ENCODE peak calls at places on chromosomes 7 and 10, in five cellular contexts. One of them, this sample, is unnamed.

GRCh38 chr10:35004651-35005050 is 85.5 kb downstream of the CUL2 start:
- DNase-seq in NT2/D1: no peak
- DNase-seq in H1: no peak
- DNase-seq in GM12878: no peak
- DNase-seq in HEK293T: no peak
- DNase-seq in this sample: no peak

GRCh38 chr7:1536768-1537630 is 6.5 kb downstream of the MAFK start:
- DNase-seq in GM12878: no peak
- DNase-seq in HEK293T: peak
- DNase-seq in H1: no peak
- DNase-seq in NT2/D1: peak
- DNase-seq in this sample: peak

GRCh38 chr7:19491821-19492452 is 216.9 kb downstream of the POLR1F start:
- DNase-seq in HEK293T: peak
- DNase-seq in GM12878: no peak
- DNase-seq in H1: no peak
- DNase-seq in NT2/D1: peak
- DNase-seq in this sample: no peak

GRCh38 chr7:130397056-130397455 is 16.8 kb downstream of the CPA1 start:
- DNase-seq in HEK293T: no peak
- DNase-seq in GM12878: no peak
- DNase-seq in H1: no peak
- DNase-seq in NT2/D1: no peak
- DNase-seq in this sample: no peak

GRCh38 chr7:128906766-128907559 is 3.5 kb downstream of the KCP start:
- DNase-seq in HEK293T: no peak
- DNase-seq in H1: no peak
- DNase-seq in NT2/D1: no peak
- DNase-seq in GM12878: no peak
- DNase-seq in this sample: no peak

GRCh38 chr7:44305564-44306507 is 19.6 kb downstream of the CAMK2B start:
- DNase-seq in HEK293T: no peak
- DNase-seq in H1: no peak
- DNase-seq in NT2/D1: no peak
- DNase-seq in GM12878: no peak
- DNase-seq in this sample: no peak

GRCh38 chr7:70178787-70179186 is 580.5 kb downstream of the AUTS2 start:
- DNase-seq in NT2/D1: peak
- DNase-seq in GM12878: no peak
- DNase-seq in HEK293T: no peak
- DNase-seq in H1: peak
- DNase-seq in this sample: no peak

GRCh38 chr10:128802062-128802461 is 665.0 kb upstream of the MGMT start:
- DNase-seq in NT2/D1: no peak
- DNase-seq in GM12878: no peak
- DNase-seq in H1: no peak
- DNase-seq in HEK293T: no peak
- DNase-seq in this sample: no peak

GRCh38 chr7:44977956-44978355 is 859 bp downstream of the MYO1G start:
- DNase-seq in H1: no peak
- DNase-seq in NT2/D1: no peak
- DNase-seq in HEK293T: no peak
- DNase-seq in GM12878: no peak
- DNase-seq in this sample: no peak

GRCh38 chr7:158685727-158686126 is 18.9 kb downstream of the NCAPG2 start:
- DNase-seq in NT2/D1: no peak
- DNase-seq in H1: no peak
- DNase-seq in HEK293T: no peak
- DNase-seq in GM12878: no peak
- DNase-seq in this sample: no peak

GRCh38 chr7:82375713-82376112 is 67.9 kb downstream of the CACNA2D1 start:
- DNase-seq in GM12878: no peak
- DNase-seq in H1: no peak
- DNase-seq in NT2/D1: no peak
- DNase-seq in HEK293T: peak
- DNase-seq in this sample: no peak

GRCh38 chr7:131012477-131013031 is 278.5 kb upstream of the KLF14 start:
- DNase-seq in NT2/D1: no peak
- DNase-seq in H1: no peak
- DNase-seq in HEK293T: no peak
- DNase-seq in GM12878: no peak
- DNase-seq in this sample: no peak

GRCh38 chr10:114064151-114065045 is 20.7 kb downstream of the ADRB1 start:
- DNase-seq in H1: no peak
- DNase-seq in HEK293T: no peak
- DNase-seq in GM12878: no peak
- DNase-seq in NT2/D1: no peak
- DNase-seq in this sample: no peak

GRCh38 chr10:97062058-97062457 is 123.7 kb downstream of the SLIT1 start:
- DNase-seq in GM12878: no peak
- DNase-seq in HEK293T: no peak
- DNase-seq in H1: no peak
- DNase-seq in NT2/D1: no peak
- DNase-seq in this sample: no peak

GRCh38 chr10:98587156-98587555 is 140.4 kb upstream of the HPS1 start:
- DNase-seq in GM12878: no peak
- DNase-seq in H1: no peak
- DNase-seq in NT2/D1: no peak
- DNase-seq in HEK293T: no peak
- DNase-seq in this sample: no peak

GRCh38 chr7:134084488-134085144 is 42.5 kb upstream of the LRGUK start:
- DNase-seq in GM12878: no peak
- DNase-seq in NT2/D1: no peak
- DNase-seq in H1: no peak
- DNase-seq in HEK293T: no peak
- DNase-seq in this sample: no peak

GRCh38 chr10:117548191-117548668 is 5.7 kb downstream of the EMX2 start:
- DNase-seq in H1: no peak
- DNase-seq in NT2/D1: no peak
- DNase-seq in HEK293T: no peak
- DNase-seq in GM12878: no peak
- DNase-seq in this sample: no peak

GRCh38 chr7:73822319-73823173 is 8.2 kb upstream of the CLDN4 start:
- DNase-seq in H1: no peak
- DNase-seq in HEK293T: peak
- DNase-seq in NT2/D1: no peak
- DNase-seq in GM12878: no peak
- DNase-seq in this sample: peak

GRCh38 chr7:150439926-150440325 is 10.5 kb upstream of the GIMAP8 start:
- DNase-seq in NT2/D1: no peak
- DNase-seq in H1: no peak
- DNase-seq in GM12878: no peak
- DNase-seq in HEK293T: no peak
- DNase-seq in this sample: no peak

GRCh38 chr7:4109481-4110110 is 572.5 kb upstream of the FOXK1 start:
- DNase-seq in HEK293T: no peak
- DNase-seq in GM12878: no peak
- DNase-seq in H1: no peak
- DNase-seq in NT2/D1: no peak
- DNase-seq in this sample: no peak

GRCh38 chr10:34689053-34689452 is 126.0 kb downstream of the PARD3 start:
- DNase-seq in GM12878: no peak
- DNase-seq in H1: no peak
- DNase-seq in HEK293T: no peak
- DNase-seq in NT2/D1: no peak
- DNase-seq in this sample: no peak

GRCh38 chr10:120782336-120782735 is 68.8 kb upstream of the WDR11 start:
- DNase-seq in NT2/D1: no peak
- DNase-seq in HEK293T: no peak
- DNase-seq in GM12878: no peak
- DNase-seq in H1: no peak
- DNase-seq in this sample: no peak

GRCh38 chr7:77284005-77284404 is 84.4 kb upstream of the FGL2 start:
- DNase-seq in GM12878: no peak
- DNase-seq in HEK293T: no peak
- DNase-seq in NT2/D1: no peak
- DNase-seq in H1: no peak
- DNase-seq in this sample: no peak

GRCh38 chr7:77276120-77276519 is 76.5 kb upstream of the FGL2 start:
- DNase-seq in HEK293T: no peak
- DNase-seq in H1: no peak
- DNase-seq in NT2/D1: no peak
- DNase-seq in GM12878: no peak
- DNase-seq in this sample: no peak

GRCh38 chr7:77284633-77285032 is 85.0 kb upstream of the FGL2 start:
- DNase-seq in GM12878: no peak
- DNase-seq in HEK293T: no peak
- DNase-seq in NT2/D1: no peak
- DNase-seq in H1: no peak
- DNase-seq in this sample: no peak

GRCh38 chr7:77282897-77283296 is 83.3 kb upstream of the FGL2 start:
- DNase-seq in GM12878: no peak
- DNase-seq in H1: no peak
- DNase-seq in NT2/D1: no peak
- DNase-seq in HEK293T: no peak
- DNase-seq in this sample: no peak

DNA sequence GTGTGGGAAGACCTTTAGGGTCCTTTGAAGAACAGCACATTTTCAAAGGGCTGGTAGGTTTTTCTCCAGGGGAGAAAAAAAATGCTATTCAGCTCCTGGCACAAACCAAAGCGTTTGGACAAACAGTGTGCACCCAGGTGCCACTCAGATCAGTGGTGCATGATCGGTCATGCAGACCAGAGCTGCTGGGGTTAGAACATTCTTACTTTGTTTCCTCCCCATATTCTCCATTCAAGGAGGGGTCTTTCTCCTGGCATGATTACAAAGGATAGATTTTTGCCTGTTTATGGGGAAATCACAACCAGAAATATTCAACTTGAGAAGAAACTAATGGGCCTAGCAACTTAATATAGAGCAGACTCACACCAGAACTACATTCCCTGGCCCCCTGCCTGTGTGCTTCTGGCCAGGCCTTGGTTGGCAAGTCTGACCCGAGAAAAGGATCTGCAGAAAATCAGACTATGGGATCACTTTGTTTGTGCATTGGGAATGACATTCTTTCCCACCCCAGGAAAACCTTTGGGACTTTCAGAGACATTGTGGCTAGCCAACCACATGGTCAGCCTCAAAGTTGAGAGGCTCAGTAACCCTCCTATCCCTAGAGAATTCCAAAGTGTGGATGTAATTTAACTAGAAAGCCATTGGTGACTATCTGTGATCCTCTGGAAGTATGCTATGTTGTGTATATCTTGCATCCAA is 82.3 kb upstream of the FGL2 start:
- DNase-seq in GM12878: no peak
- DNase-seq in NT2/D1: no peak
- DNase-seq in H1: no peak
- DNase-seq in HEK293T: no peak
- DNase-seq in this sample: no peak
- TF ChIP-seq SUZ12 in GM12878: no peak
- TF ChIP-seq SUZ12 in NT2/D1: no peak
- TF ChIP-seq SUZ12 in H1: no peak
- TF ChIP-seq SUZ12 in HEK293T: no peak
- TF ChIP-seq SUZ12 in this sample: no peak

GRCh38 chr7:105677803-105678583 is 96.7 kb upstream of the EFCAB10 start:
- DNase-seq in H1: no peak
- DNase-seq in NT2/D1: no peak
- DNase-seq in GM12878: peak
- DNase-seq in HEK293T: no peak
- DNase-seq in this sample: no peak
- TF ChIP-seq SUZ12 in H1: no peak
- TF ChIP-seq SUZ12 in NT2/D1: no peak
- TF ChIP-seq SUZ12 in GM12878: no peak
- TF ChIP-seq SUZ12 in HEK293T: no peak
- TF ChIP-seq SUZ12 in this sample: no peak

GRCh38 chr10:18666810-18667209 is 7.6 kb downstream of the ARL5B start:
- DNase-seq in HEK293T: no peak
- DNase-seq in GM12878: no peak
- DNase-seq in NT2/D1: no peak
- DNase-seq in H1: no peak
- DNase-seq in this sample: peak
- TF ChIP-seq SUZ12 in HEK293T: no peak
- TF ChIP-seq SUZ12 in GM12878: no peak
- TF ChIP-seq SUZ12 in NT2/D1: no peak
- TF ChIP-seq SUZ12 in H1: no peak
- TF ChIP-seq SUZ12 in this sample: no peak

GRCh38 chr10:17113889-17114288 is 15.7 kb downstream of the CUBN start:
- DNase-seq in GM12878: no peak
- DNase-seq in HEK293T: no peak
- DNase-seq in H1: no peak
- DNase-seq in NT2/D1: no peak
- DNase-seq in this sample: no peak

GRCh38 chr10:17112566-17112965 is 17.0 kb downstream of the CUBN start:
- DNase-seq in GM12878: no peak
- DNase-seq in HEK293T: no peak
- DNase-seq in NT2/D1: no peak
- DNase-seq in H1: no peak
- DNase-seq in this sample: no peak

GRCh38 chr10:17106991-17107390 is 22.6 kb downstream of the CUBN start:
- DNase-seq in NT2/D1: no peak
- DNase-seq in H1: no peak
- DNase-seq in GM12878: no peak
- DNase-seq in HEK293T: no peak
- DNase-seq in this sample: no peak

GRCh38 chr10:17113346-17113745 is 16.3 kb downstream of the CUBN start:
- DNase-seq in GM12878: no peak
- DNase-seq in HEK293T: no peak
- DNase-seq in NT2/D1: no peak
- DNase-seq in H1: no peak
- DNase-seq in this sample: no peak

DNA sequence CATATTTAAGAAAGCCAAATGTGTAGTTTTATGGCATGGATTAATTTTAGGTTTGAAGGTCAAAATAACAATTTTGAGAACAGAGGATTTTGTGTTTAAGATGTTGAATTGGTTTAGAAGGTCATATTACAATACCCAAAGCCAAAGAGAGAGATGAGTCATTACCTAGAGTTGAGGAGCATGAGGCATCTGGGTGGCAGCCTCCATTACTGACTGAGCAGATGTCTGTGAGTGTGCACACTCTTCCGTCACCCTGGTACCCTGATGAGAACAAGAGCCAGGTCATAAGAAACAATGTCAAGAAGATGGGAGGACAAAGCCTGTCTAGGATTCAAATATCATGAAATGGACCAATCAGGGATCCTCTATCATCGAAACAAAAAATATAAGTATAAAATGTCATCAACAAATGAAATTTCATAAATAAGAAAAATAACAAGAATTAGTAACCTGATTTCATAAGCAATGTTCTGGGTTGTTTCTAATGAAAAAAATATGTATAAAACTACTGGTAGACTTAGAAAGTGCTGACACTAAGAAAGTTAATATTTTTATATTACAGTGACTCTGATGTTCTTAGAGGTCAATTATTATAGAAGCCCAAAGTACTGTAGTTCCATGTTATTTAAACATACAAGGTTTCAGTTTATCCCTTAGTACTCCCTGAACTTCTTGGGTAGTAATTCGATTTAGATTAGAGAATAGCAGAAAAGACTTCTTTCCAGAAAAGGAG is 20.0 kb downstream of the CUBN start:
- DNase-seq in NT2/D1: no peak
- DNase-seq in H1: no peak
- DNase-seq in HEK293T: no peak
- DNase-seq in GM12878: no peak
- DNase-seq in this sample: no peak
- TF ChIP-seq SUZ12 in NT2/D1: no peak
- TF ChIP-seq SUZ12 in H1: no peak
- TF ChIP-seq SUZ12 in HEK293T: no peak
- TF ChIP-seq SUZ12 in GM12878: no peak
- TF ChIP-seq SUZ12 in this sample: no peak

GRCh38 chr7:18320971-18321567 is 174.5 kb upstream of the HDAC9 start:
- DNase-seq in H1: no peak
- DNase-seq in NT2/D1: peak
- DNase-seq in HEK293T: peak
- DNase-seq in GM12878: no peak
- DNase-seq in this sample: peak
- TF ChIP-seq SUZ12 in H1: no peak
- TF ChIP-seq SUZ12 in NT2/D1: no peak
- TF ChIP-seq SUZ12 in HEK293T: no peak
- TF ChIP-seq SUZ12 in GM12878: no peak
- TF ChIP-seq SUZ12 in this sample: no peak

This sample was measured in HepG2.